ENCODE peak calls at places on chromosomes 13 and 19, in five cellular contexts. C is fibroblast of the conjunctiva, S is left cardiac atrium, H is lung, A is AG20443. R is an unnamed sample.

GRCh38 chr13:35479223-35479536 is 2.7 kb upstream of the MAB21L1 start:
- DNase-seq in A (no peak), S (no peak), C (no peak), H (no peak), R (no peak)

GRCh38 chr19:28631931-28632330 is 581.0 kb downstream of the UQCRFS1 start:
- DNase-seq in C (no peak), S (no peak), A (no peak), H (no peak), R (no peak)

GRCh38 chr19:43430142-43430710 is 15.5 kb downstream of the TEX101 start:
- DNase-seq in H (no peak), C (no peak), A (no peak), S (no peak), R (no peak)

GRCh38 chr19:44770550-44771257 is 7.0 kb upstream of the CBLC start:
- DNase-seq in A (peak), H (peak), S (peak), C (peak), R (peak)

GRCh38 chr19:6524326-6524725 is 6.5 kb upstream of the TNFSF9 start:
- DNase-seq in S (no peak), A (no peak), C (no peak), H (no peak), R (no peak)

GRCh38 chr19:45782162-45782623 is at the start of gene DMPK:
- DNase-seq in C (no peak), A (peak), S (peak), H (no peak), R (peak)

GRCh38 chr13:65829241-65830008 is 1400.7 kb downstream of the PCDH9 start:
- DNase-seq in S (no peak), C (no peak), H (no peak), A (no peak), R (no peak)

GRCh38 chr13:85095887-85096286 is 703.3 kb downstream of the SLITRK6 start:
- DNase-seq in S (no peak), A (no peak), H (no peak), C (no peak), R (no peak)

GRCh38 chr19:46661735-46662592 is 982 bp upstream of the DACT3 start:
- DNase-seq in C (peak), S (peak), A (peak), H (peak), R (peak)

GRCh38 chr13:26112843-26113242 is 61.0 kb upstream of the SHISA2 start:
- DNase-seq in S (no peak), H (no peak), A (no peak), C (no peak), R (no peak)

GRCh38 chr13:101449971-101450748 is 2.3 kb upstream of the ITGBL1 start:
- DNase-seq in A (peak), C (peak), S (no peak), H (no peak), R (no peak)

GRCh38 chr19:42250666-42251531 is 4.0 kb downstream of the ERF start:
- DNase-seq in C (no peak), S (peak), A (peak), H (no peak), R (no peak)